ENCODE peak calls at places on chromosomes 5 and 9, in ten cellular contexts. U is uterus, S is ovary, V is A549, O is IMR-90, E is spleen, P is suprapubic skin, Q is body of pancreas, K is heart left ventricle, A is stomach. M is an unnamed sample.

GRCh38 chr9:78044189-78044588 is 12.6 kb upstream of the GNAQ start:
- DNase-seq in U (no peak), S (no peak), V (no peak), O (no peak), E (no peak), P (no peak), Q (peak; percentile 70), K (no peak), A (peak; percentile 41), M (no peak)

GRCh38 chr5:3350781-3351180 is 244.9 kb upstream of the IRX1 start:
- DNase-seq in U (no peak), S (no peak), V (no peak), O (no peak), E (peak; percentile 34), P (peak; percentile 18), Q (no peak), K (no peak), A (peak; percentile 10), M (peak; percentile 78)

GRCh38 chr5:62376064-62376463 is 27.6 kb downstream of the DIMT1 start:
- DNase-seq in U (no peak), S (no peak), V (peak; percentile 60), O (peak; percentile 3), E (no peak), P (no peak), Q (no peak), K (no peak), A (no peak), M (no peak)

GRCh38 chr9:1319436-1319835 is 269.3 kb downstream of the DMRT2 start:
- DNase-seq in U (no peak), S (no peak), V (no peak), O (no peak), E (no peak), P (no peak), Q (no peak), K (no peak), A (no peak), M (no peak)

GRCh38 chr5:6812800-6813731 is 99.8 kb downstream of the TENT4A start:
- DNase-seq in U (peak; percentile 35), S (peak; percentile 70), V (no peak), O (peak; percentile 16), E (no peak), P (no peak), Q (peak; percentile 79), K (peak; percentile 35), A (peak; percentile 83), M (peak; percentile 61)

GRCh38 chr9:6512085-6512657 is 99.2 kb downstream of the UHRF2 start:
- DNase-seq in U (no peak), S (no peak), V (no peak), O (peak; percentile 36), E (no peak), P (no peak), Q (no peak), K (no peak), A (no peak), M (no peak)

GRCh38 chr5:115455241-115455640 is 89.3 kb downstream of the FEM1C start:
- DNase-seq in U (no peak), S (no peak), V (peak; percentile 17), O (peak; percentile 85), E (no peak), P (no peak), Q (peak; percentile 31), K (no peak), A (no peak), M (no peak)

GRCh38 chr9:23123048-23123632 is 676.5 kb downstream of the DMRTA1 start:
- DNase-seq in U (no peak), S (no peak), V (peak; percentile 52), O (peak; percentile 27), E (no peak), P (no peak), Q (peak; percentile 38), K (peak; percentile 20), A (no peak), M (no peak)

GRCh38 chr5:55902696-55903095 is 51.5 kb downstream of the IL31RA start:
- DNase-seq in U (no peak), S (no peak), V (no peak), O (peak; percentile 27), E (no peak), P (no peak), Q (no peak), K (no peak), A (no peak), M (no peak)

DNA sequence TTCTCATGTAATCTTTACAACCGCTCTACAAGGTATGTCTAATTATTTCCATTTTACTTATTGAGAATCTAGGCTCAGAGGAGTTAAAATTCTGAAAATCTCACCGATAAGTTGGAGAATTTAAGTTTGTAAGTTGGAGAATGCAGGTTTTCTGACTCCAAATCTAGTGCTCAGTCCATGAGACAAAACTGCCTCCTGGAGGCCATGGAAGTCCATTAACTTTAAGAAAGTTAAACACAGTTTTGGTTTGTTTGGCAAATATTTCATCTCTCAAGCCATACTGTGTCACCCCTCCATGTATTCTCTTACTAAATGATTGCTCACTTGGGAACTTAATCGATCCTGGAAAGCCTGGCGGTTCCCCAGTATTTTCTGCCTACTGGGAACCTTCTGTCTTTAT is 52.6 kb downstream of the INIP start:
- DNase-seq in U (no peak), S (no peak), V (peak; percentile 29), O (peak; percentile 47), E (no peak), P (no peak), Q (peak; percentile 16), K (no peak), A (no peak), M (no peak)
- TF ChIP-seq CTCF in U (peak; percentile 23), S (no peak), V (peak; percentile 38), O (peak; percentile 49), E (no peak), P (no peak), Q (peak; percentile 10), K (no peak), A (no peak), M (no peak)

GRCh38 chr5:38663276-38663675 is 106.8 kb upstream of the LIFR start:
- DNase-seq in U (no peak), S (no peak), V (no peak), O (no peak), E (no peak), P (no peak), Q (no peak), K (no peak), A (no peak), M (no peak)

GRCh38 chr5:38662088-38662487 is 105.6 kb upstream of the LIFR start:
- DNase-seq in U (no peak), S (no peak), V (no peak), O (no peak), E (no peak), P (no peak), Q (no peak), K (no peak), A (no peak), M (no peak)

GRCh38 chr5:38655691-38656090 is 99.2 kb upstream of the LIFR start:
- DNase-seq in U (no peak), S (no peak), V (no peak), O (no peak), E (no peak), P (no peak), Q (no peak), K (no peak), A (no peak), M (no peak)

GRCh38 chr5:38657020-38657419 is 100.6 kb upstream of the LIFR start:
- DNase-seq in U (no peak), S (no peak), V (no peak), O (no peak), E (no peak), P (no peak), Q (no peak), K (no peak), A (no peak), M (no peak)

DNA sequence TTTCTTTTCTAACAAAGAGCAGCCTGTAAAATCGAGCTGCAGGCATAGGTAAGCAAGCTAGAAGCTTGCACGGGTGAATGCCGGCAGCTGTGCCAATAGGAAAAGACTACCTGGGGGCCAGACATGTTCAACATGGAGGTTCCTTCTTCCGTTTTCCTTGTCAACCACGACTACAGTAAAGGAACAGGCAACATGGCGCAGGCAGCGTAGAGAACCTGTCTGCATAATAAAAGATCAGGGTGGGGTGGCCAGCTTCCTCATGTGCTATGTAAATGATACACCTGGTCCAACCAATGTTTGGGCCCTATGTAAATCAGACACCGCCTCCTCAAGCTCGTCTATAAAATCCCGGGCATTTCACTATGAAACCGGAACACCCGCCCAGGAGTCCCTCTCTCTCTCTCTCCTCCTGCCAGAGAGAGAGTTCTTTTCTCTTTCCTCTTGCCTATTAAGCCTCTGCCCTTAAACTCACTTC is 103.8 kb upstream of the LIFR start:
- DNase-seq in U (no peak), S (no peak), V (peak; percentile 88), O (no peak), E (no peak), P (no peak), Q (peak; percentile 91), K (peak; percentile 63), A (no peak), M (no peak)
- TF ChIP-seq POLR2A in U (peak; percentile 18), S (no peak), V (no peak), O (no peak), E (no peak), P (no peak), Q (peak; percentile 97), K (peak; percentile 37), A (no peak), M (no peak)

GRCh38 chr9:87528969-87529368 is 31.3 kb downstream of the DAPK1 start:
- DNase-seq in U (no peak), S (no peak), V (no peak), O (no peak), E (no peak), P (no peak), Q (no peak), K (no peak), A (no peak), M (no peak)
- H3K4me3 ChIP-seq in U (no peak overlapping the region), S (no peak overlapping the region), V (no peak overlapping the region), O (no peak overlapping the region), E (no peak overlapping the region), P (no peak overlapping the region), Q (no peak overlapping the region), K (no peak overlapping the region), A (no peak overlapping the region), M (no peak overlapping the region)

GRCh38 chr5:157076558-157076957 is 17.6 kb upstream of the HAVCR1 start:
- DNase-seq in U (no peak), S (no peak), V (peak; percentile 30), O (peak; percentile 45), E (no peak), P (no peak), Q (no peak), K (no peak), A (no peak), M (peak; percentile 29)

GRCh38 chr5:157068785-157069184 is 9.9 kb upstream of the HAVCR1 start:
- DNase-seq in U (no peak), S (no peak), V (no peak), O (no peak), E (no peak), P (no peak), Q (no peak), K (no peak), A (no peak), M (no peak)

GRCh38 chr5:157068339-157068738 is 9.4 kb upstream of the HAVCR1 start:
- DNase-seq in U (no peak), S (no peak), V (no peak), O (no peak), E (no peak), P (no peak), Q (no peak), K (no peak), A (no peak), M (no peak)

GRCh38 chr5:157069949-157070348 is 11.0 kb upstream of the HAVCR1 start:
- DNase-seq in U (no peak), S (no peak), V (no peak), O (no peak), E (no peak), P (no peak), Q (no peak), K (no peak), A (no peak), M (no peak)

GRCh38 chr5:157072508-157072907 is 13.6 kb upstream of the HAVCR1 start:
- DNase-seq in U (no peak), S (no peak), V (no peak), O (no peak), E (no peak), P (no peak), Q (no peak), K (no peak), A (no peak), M (peak; percentile 40)
- TF ChIP-seq CTCF in U (no peak), S (no peak), V (no peak), O (no peak), E (no peak), P (no peak), Q (no peak), K (no peak), A (no peak), M (no peak)